ENCODE peak calls at places on chromosomes 5 and 9, in ten cellular contexts. One of them, this sample, is unnamed.

GRCh38 chr5:67581203-67581602 is 384.6 kb upstream of the CD180 start:
- DNase-seq in stimulated activated CD4-positive, alpha-beta T cell treated with anti-CD3 and anti-CD28 coated beads, Interleukin-1b, Interleukin-23, amount 100 ng/mL, for 24 hours: no peak
- DNase-seq in left ventricle myocardium superior: no peak
- DNase-seq in type B pancreatic cell: no peak
- DNase-seq in activated effector memory CD4-positive, alpha-beta T cell treated with anti-CD3 and anti-CD28 coated beads, Interleukin-2, amount 50 U/mL, for 16 hours: no peak
- DNase-seq in uterus: no peak
- DNase-seq in kidney epithelial cell: peak
- DNase-seq in AG08395: peak
- DNase-seq in fibroblast of mammary gland: peak
- DNase-seq in foreskin fibroblast: peak
- DNase-seq in this sample: no peak

GRCh38 chr5:123091258-123091987 is 2.4 kb downstream of the PRDM6 start:
- DNase-seq in AG08395: no peak
- DNase-seq in fibroblast of mammary gland: no peak
- DNase-seq in type B pancreatic cell: no peak
- DNase-seq in stimulated activated CD4-positive, alpha-beta T cell treated with anti-CD3 and anti-CD28 coated beads, Interleukin-1b, Interleukin-23, amount 100 ng/mL, for 24 hours: no peak
- DNase-seq in activated effector memory CD4-positive, alpha-beta T cell treated with anti-CD3 and anti-CD28 coated beads, Interleukin-2, amount 50 U/mL, for 16 hours: no peak
- DNase-seq in left ventricle myocardium superior: no peak
- DNase-seq in foreskin fibroblast: no peak
- DNase-seq in kidney epithelial cell: no peak
- DNase-seq in uterus: no peak
- DNase-seq in this sample: no peak

GRCh38 chr5:41778410-41778809 is 91.8 kb downstream of the OXCT1 start:
- DNase-seq in foreskin fibroblast: no peak
- DNase-seq in type B pancreatic cell: no peak
- DNase-seq in uterus: no peak
- DNase-seq in fibroblast of mammary gland: no peak
- DNase-seq in left ventricle myocardium superior: no peak
- DNase-seq in activated effector memory CD4-positive, alpha-beta T cell treated with anti-CD3 and anti-CD28 coated beads, Interleukin-2, amount 50 U/mL, for 16 hours: no peak
- DNase-seq in kidney epithelial cell: no peak
- DNase-seq in stimulated activated CD4-positive, alpha-beta T cell treated with anti-CD3 and anti-CD28 coated beads, Interleukin-1b, Interleukin-23, amount 100 ng/mL, for 24 hours: no peak
- DNase-seq in AG08395: no peak
- DNase-seq in this sample: no peak

GRCh38 chr5:150215978-150216944 is 26.4 kb downstream of the SLC6A7 start:
- DNase-seq in AG08395: no peak
- DNase-seq in fibroblast of mammary gland: peak
- DNase-seq in type B pancreatic cell: no peak
- DNase-seq in activated effector memory CD4-positive, alpha-beta T cell treated with anti-CD3 and anti-CD28 coated beads, Interleukin-2, amount 50 U/mL, for 16 hours: no peak
- DNase-seq in uterus: no peak
- DNase-seq in stimulated activated CD4-positive, alpha-beta T cell treated with anti-CD3 and anti-CD28 coated beads, Interleukin-1b, Interleukin-23, amount 100 ng/mL, for 24 hours: no peak
- DNase-seq in left ventricle myocardium superior: no peak
- DNase-seq in kidney epithelial cell: no peak
- DNase-seq in foreskin fibroblast: no peak
- DNase-seq in this sample: no peak

GRCh38 chr5:27217160-27217956 is 179.0 kb upstream of the CDH9 start:
- DNase-seq in stimulated activated CD4-positive, alpha-beta T cell treated with anti-CD3 and anti-CD28 coated beads, Interleukin-1b, Interleukin-23, amount 100 ng/mL, for 24 hours: no peak
- DNase-seq in foreskin fibroblast: no peak
- DNase-seq in uterus: no peak
- DNase-seq in AG08395: no peak
- DNase-seq in activated effector memory CD4-positive, alpha-beta T cell treated with anti-CD3 and anti-CD28 coated beads, Interleukin-2, amount 50 U/mL, for 16 hours: no peak
- DNase-seq in kidney epithelial cell: peak
- DNase-seq in fibroblast of mammary gland: no peak
- DNase-seq in left ventricle myocardium superior: no peak
- DNase-seq in type B pancreatic cell: no peak
- DNase-seq in this sample: no peak

GRCh38 chr5:172502969-172503368 is 48.6 kb upstream of the SH3PXD2B start:
- DNase-seq in left ventricle myocardium superior: no peak
- DNase-seq in type B pancreatic cell: peak
- DNase-seq in activated effector memory CD4-positive, alpha-beta T cell treated with anti-CD3 and anti-CD28 coated beads, Interleukin-2, amount 50 U/mL, for 16 hours: peak
- DNase-seq in fibroblast of mammary gland: peak
- DNase-seq in uterus: peak
- DNase-seq in kidney epithelial cell: no peak
- DNase-seq in foreskin fibroblast: no peak
- DNase-seq in stimulated activated CD4-positive, alpha-beta T cell treated with anti-CD3 and anti-CD28 coated beads, Interleukin-1b, Interleukin-23, amount 100 ng/mL, for 24 hours: no peak
- DNase-seq in AG08395: no peak
- DNase-seq in this sample: peak

GRCh38 chr9:136949239-136949816 is 2.7 kb upstream of the LCN12 start:
- DNase-seq in fibroblast of mammary gland: no peak
- DNase-seq in kidney epithelial cell: no peak
- DNase-seq in left ventricle myocardium superior: no peak
- DNase-seq in stimulated activated CD4-positive, alpha-beta T cell treated with anti-CD3 and anti-CD28 coated beads, Interleukin-1b, Interleukin-23, amount 100 ng/mL, for 24 hours: no peak
- DNase-seq in uterus: no peak
- DNase-seq in foreskin fibroblast: no peak
- DNase-seq in activated effector memory CD4-positive, alpha-beta T cell treated with anti-CD3 and anti-CD28 coated beads, Interleukin-2, amount 50 U/mL, for 16 hours: no peak
- DNase-seq in AG08395: no peak
- DNase-seq in type B pancreatic cell: no peak
- DNase-seq in this sample: peak

GRCh38 chr9:121645003-121645402 is 6.4 kb upstream of the DAB2IP start:
- DNase-seq in activated effector memory CD4-positive, alpha-beta T cell treated with anti-CD3 and anti-CD28 coated beads, Interleukin-2, amount 50 U/mL, for 16 hours: no peak
- DNase-seq in foreskin fibroblast: no peak
- DNase-seq in AG08395: no peak
- DNase-seq in stimulated activated CD4-positive, alpha-beta T cell treated with anti-CD3 and anti-CD28 coated beads, Interleukin-1b, Interleukin-23, amount 100 ng/mL, for 24 hours: no peak
- DNase-seq in uterus: no peak
- DNase-seq in fibroblast of mammary gland: no peak
- DNase-seq in type B pancreatic cell: no peak
- DNase-seq in kidney epithelial cell: no peak
- DNase-seq in left ventricle myocardium superior: peak
- DNase-seq in this sample: no peak

GRCh38 chr5:170585278-170585677 is 81.5 kb downstream of the KCNIP1 start:
- DNase-seq in type B pancreatic cell: no peak
- DNase-seq in kidney epithelial cell: no peak
- DNase-seq in activated effector memory CD4-positive, alpha-beta T cell treated with anti-CD3 and anti-CD28 coated beads, Interleukin-2, amount 50 U/mL, for 16 hours: no peak
- DNase-seq in AG08395: no peak
- DNase-seq in uterus: no peak
- DNase-seq in stimulated activated CD4-positive, alpha-beta T cell treated with anti-CD3 and anti-CD28 coated beads, Interleukin-1b, Interleukin-23, amount 100 ng/mL, for 24 hours: no peak
- DNase-seq in foreskin fibroblast: no peak
- DNase-seq in left ventricle myocardium superior: no peak
- DNase-seq in fibroblast of mammary gland: no peak
- DNase-seq in this sample: no peak

GRCh38 chr9:113274474-113275146 is 762 bp downstream of the CDC26 start:
- DNase-seq in kidney epithelial cell: peak
- DNase-seq in left ventricle myocardium superior: no peak
- DNase-seq in fibroblast of mammary gland: peak
- DNase-seq in uterus: no peak
- DNase-seq in stimulated activated CD4-positive, alpha-beta T cell treated with anti-CD3 and anti-CD28 coated beads, Interleukin-1b, Interleukin-23, amount 100 ng/mL, for 24 hours: no peak
- DNase-seq in AG08395: peak
- DNase-seq in activated effector memory CD4-positive, alpha-beta T cell treated with anti-CD3 and anti-CD28 coated beads, Interleukin-2, amount 50 U/mL, for 16 hours: no peak
- DNase-seq in type B pancreatic cell: no peak
- DNase-seq in foreskin fibroblast: peak
- DNase-seq in this sample: no peak

GRCh38 chr9:134698587-134699342 is 57.2 kb downstream of the COL5A1 start:
- DNase-seq in stimulated activated CD4-positive, alpha-beta T cell treated with anti-CD3 and anti-CD28 coated beads, Interleukin-1b, Interleukin-23, amount 100 ng/mL, for 24 hours: no peak
- DNase-seq in activated effector memory CD4-positive, alpha-beta T cell treated with anti-CD3 and anti-CD28 coated beads, Interleukin-2, amount 50 U/mL, for 16 hours: peak
- DNase-seq in AG08395: peak
- DNase-seq in type B pancreatic cell: no peak
- DNase-seq in left ventricle myocardium superior: peak
- DNase-seq in uterus: peak
- DNase-seq in foreskin fibroblast: peak
- DNase-seq in fibroblast of mammary gland: peak
- DNase-seq in kidney epithelial cell: no peak
- DNase-seq in this sample: peak

GRCh38 chr5:164617290-164617689 is 1111.9 kb downstream of the MAT2B start:
- DNase-seq in kidney epithelial cell: no peak
- DNase-seq in activated effector memory CD4-positive, alpha-beta T cell treated with anti-CD3 and anti-CD28 coated beads, Interleukin-2, amount 50 U/mL, for 16 hours: no peak
- DNase-seq in stimulated activated CD4-positive, alpha-beta T cell treated with anti-CD3 and anti-CD28 coated beads, Interleukin-1b, Interleukin-23, amount 100 ng/mL, for 24 hours: no peak
- DNase-seq in AG08395: no peak
- DNase-seq in foreskin fibroblast: no peak
- DNase-seq in uterus: no peak
- DNase-seq in left ventricle myocardium superior: no peak
- DNase-seq in type B pancreatic cell: no peak
- DNase-seq in fibroblast of mammary gland: no peak
- DNase-seq in this sample: no peak

GRCh38 chr5:33324667-33325307 is 116.0 kb upstream of the TARS1 start:
- DNase-seq in fibroblast of mammary gland: no peak
- DNase-seq in kidney epithelial cell: no peak
- DNase-seq in type B pancreatic cell: no peak
- DNase-seq in foreskin fibroblast: no peak
- DNase-seq in stimulated activated CD4-positive, alpha-beta T cell treated with anti-CD3 and anti-CD28 coated beads, Interleukin-1b, Interleukin-23, amount 100 ng/mL, for 24 hours: no peak
- DNase-seq in AG08395: no peak
- DNase-seq in left ventricle myocardium superior: no peak
- DNase-seq in activated effector memory CD4-positive, alpha-beta T cell treated with anti-CD3 and anti-CD28 coated beads, Interleukin-2, amount 50 U/mL, for 16 hours: no peak
- DNase-seq in uterus: no peak
- DNase-seq in this sample: no peak

GRCh38 chr5:81234299-81234698 is 1.2 kb downstream of the CKMT2 start:
- DNase-seq in uterus: no peak
- DNase-seq in left ventricle myocardium superior: peak
- DNase-seq in foreskin fibroblast: no peak
- DNase-seq in kidney epithelial cell: no peak
- DNase-seq in type B pancreatic cell: no peak
- DNase-seq in activated effector memory CD4-positive, alpha-beta T cell treated with anti-CD3 and anti-CD28 coated beads, Interleukin-2, amount 50 U/mL, for 16 hours: no peak
- DNase-seq in AG08395: no peak
- DNase-seq in fibroblast of mammary gland: no peak
- DNase-seq in stimulated activated CD4-positive, alpha-beta T cell treated with anti-CD3 and anti-CD28 coated beads, Interleukin-1b, Interleukin-23, amount 100 ng/mL, for 24 hours: no peak
- DNase-seq in this sample: no peak

GRCh38 chr5:158464383-158464782 is 605.4 kb upstream of the CLINT1 start:
- DNase-seq in foreskin fibroblast: no peak
- DNase-seq in uterus: peak
- DNase-seq in activated effector memory CD4-positive, alpha-beta T cell treated with anti-CD3 and anti-CD28 coated beads, Interleukin-2, amount 50 U/mL, for 16 hours: no peak
- DNase-seq in kidney epithelial cell: no peak
- DNase-seq in stimulated activated CD4-positive, alpha-beta T cell treated with anti-CD3 and anti-CD28 coated beads, Interleukin-1b, Interleukin-23, amount 100 ng/mL, for 24 hours: no peak
- DNase-seq in fibroblast of mammary gland: no peak
- DNase-seq in AG08395: no peak
- DNase-seq in left ventricle myocardium superior: no peak
- DNase-seq in type B pancreatic cell: no peak
- DNase-seq in this sample: no peak

GRCh38 chr5:39671421-39672110 is 246.8 kb upstream of the DAB2 start:
- DNase-seq in left ventricle myocardium superior: no peak
- DNase-seq in type B pancreatic cell: no peak
- DNase-seq in foreskin fibroblast: no peak
- DNase-seq in activated effector memory CD4-positive, alpha-beta T cell treated with anti-CD3 and anti-CD28 coated beads, Interleukin-2, amount 50 U/mL, for 16 hours: no peak
- DNase-seq in fibroblast of mammary gland: no peak
- DNase-seq in stimulated activated CD4-positive, alpha-beta T cell treated with anti-CD3 and anti-CD28 coated beads, Interleukin-1b, Interleukin-23, amount 100 ng/mL, for 24 hours: no peak
- DNase-seq in AG08395: no peak
- DNase-seq in uterus: no peak
- DNase-seq in kidney epithelial cell: no peak
- DNase-seq in this sample: no peak

GRCh38 chr9:133738039-133738805 is at the start of gene SARDH:
- DNase-seq in stimulated activated CD4-positive, alpha-beta T cell treated with anti-CD3 and anti-CD28 coated beads, Interleukin-1b, Interleukin-23, amount 100 ng/mL, for 24 hours: no peak
- DNase-seq in activated effector memory CD4-positive, alpha-beta T cell treated with anti-CD3 and anti-CD28 coated beads, Interleukin-2, amount 50 U/mL, for 16 hours: peak
- DNase-seq in foreskin fibroblast: peak
- DNase-seq in kidney epithelial cell: no peak
- DNase-seq in left ventricle myocardium superior: peak
- DNase-seq in AG08395: peak
- DNase-seq in uterus: peak
- DNase-seq in type B pancreatic cell: peak
- DNase-seq in fibroblast of mammary gland: peak
- DNase-seq in this sample: peak

GRCh38 chr9:32716955-32717354 is 66.4 kb upstream of the TMEM215 start:
- DNase-seq in kidney epithelial cell: no peak
- DNase-seq in stimulated activated CD4-positive, alpha-beta T cell treated with anti-CD3 and anti-CD28 coated beads, Interleukin-1b, Interleukin-23, amount 100 ng/mL, for 24 hours: no peak
- DNase-seq in foreskin fibroblast: no peak
- DNase-seq in uterus: no peak
- DNase-seq in left ventricle myocardium superior: no peak
- DNase-seq in fibroblast of mammary gland: no peak
- DNase-seq in AG08395: no peak
- DNase-seq in type B pancreatic cell: no peak
- DNase-seq in activated effector memory CD4-positive, alpha-beta T cell treated with anti-CD3 and anti-CD28 coated beads, Interleukin-2, amount 50 U/mL, for 16 hours: no peak
- DNase-seq in this sample: no peak

GRCh38 chr5:149114403-149115312 is 26.6 kb upstream of the ABLIM3 start:
- DNase-seq in left ventricle myocardium superior: no peak
- DNase-seq in uterus: peak
- DNase-seq in AG08395: peak
- DNase-seq in foreskin fibroblast: peak
- DNase-seq in activated effector memory CD4-positive, alpha-beta T cell treated with anti-CD3 and anti-CD28 coated beads, Interleukin-2, amount 50 U/mL, for 16 hours: peak
- DNase-seq in type B pancreatic cell: no peak
- DNase-seq in kidney epithelial cell: no peak
- DNase-seq in stimulated activated CD4-positive, alpha-beta T cell treated with anti-CD3 and anti-CD28 coated beads, Interleukin-1b, Interleukin-23, amount 100 ng/mL, for 24 hours: no peak
- DNase-seq in fibroblast of mammary gland: peak
- DNase-seq in this sample: no peak

GRCh38 chr9:20441166-20441565 is 181.1 kb downstream of the MLLT3 start:
- DNase-seq in AG08395: no peak
- DNase-seq in kidney epithelial cell: no peak
- DNase-seq in uterus: no peak
- DNase-seq in type B pancreatic cell: no peak
- DNase-seq in stimulated activated CD4-positive, alpha-beta T cell treated with anti-CD3 and anti-CD28 coated beads, Interleukin-1b, Interleukin-23, amount 100 ng/mL, for 24 hours: no peak
- DNase-seq in left ventricle myocardium superior: no peak
- DNase-seq in fibroblast of mammary gland: no peak
- DNase-seq in activated effector memory CD4-positive, alpha-beta T cell treated with anti-CD3 and anti-CD28 coated beads, Interleukin-2, amount 50 U/mL, for 16 hours: no peak
- DNase-seq in foreskin fibroblast: no peak
- DNase-seq in this sample: no peak

GRCh38 chr5:150623152-150623877 is 17.1 kb upstream of the SYNPO start:
- DNase-seq in stimulated activated CD4-positive, alpha-beta T cell treated with anti-CD3 and anti-CD28 coated beads, Interleukin-1b, Interleukin-23, amount 100 ng/mL, for 24 hours: no peak
- DNase-seq in left ventricle myocardium superior: no peak
- DNase-seq in activated effector memory CD4-positive, alpha-beta T cell treated with anti-CD3 and anti-CD28 coated beads, Interleukin-2, amount 50 U/mL, for 16 hours: no peak
- DNase-seq in fibroblast of mammary gland: no peak
- DNase-seq in type B pancreatic cell: no peak
- DNase-seq in foreskin fibroblast: no peak
- DNase-seq in AG08395: no peak
- DNase-seq in uterus: no peak
- DNase-seq in kidney epithelial cell: no peak
- DNase-seq in this sample: no peak

GRCh38 chr9:17121264-17121663 is 13.6 kb upstream of the CNTLN start:
- DNase-seq in uterus: no peak
- DNase-seq in type B pancreatic cell: no peak
- DNase-seq in activated effector memory CD4-positive, alpha-beta T cell treated with anti-CD3 and anti-CD28 coated beads, Interleukin-2, amount 50 U/mL, for 16 hours: no peak
- DNase-seq in AG08395: no peak
- DNase-seq in foreskin fibroblast: no peak
- DNase-seq in left ventricle myocardium superior: no peak
- DNase-seq in stimulated activated CD4-positive, alpha-beta T cell treated with anti-CD3 and anti-CD28 coated beads, Interleukin-1b, Interleukin-23, amount 100 ng/mL, for 24 hours: no peak
- DNase-seq in fibroblast of mammary gland: no peak
- DNase-seq in kidney epithelial cell: no peak
- DNase-seq in this sample: no peak

GRCh38 chr5:1884638-1885475 is 2.1 kb upstream of the IRX4 start:
- DNase-seq in stimulated activated CD4-positive, alpha-beta T cell treated with anti-CD3 and anti-CD28 coated beads, Interleukin-1b, Interleukin-23, amount 100 ng/mL, for 24 hours: no peak
- DNase-seq in AG08395: no peak
- DNase-seq in left ventricle myocardium superior: peak
- DNase-seq in fibroblast of mammary gland: no peak
- DNase-seq in kidney epithelial cell: no peak
- DNase-seq in uterus: no peak
- DNase-seq in foreskin fibroblast: no peak
- DNase-seq in type B pancreatic cell: no peak
- DNase-seq in activated effector memory CD4-positive, alpha-beta T cell treated with anti-CD3 and anti-CD28 coated beads, Interleukin-2, amount 50 U/mL, for 16 hours: no peak
- DNase-seq in this sample: no peak

GRCh38 chr5:10678236-10678635 is 82.8 kb downstream of the DAP start:
- DNase-seq in stimulated activated CD4-positive, alpha-beta T cell treated with anti-CD3 and anti-CD28 coated beads, Interleukin-1b, Interleukin-23, amount 100 ng/mL, for 24 hours: no peak
- DNase-seq in activated effector memory CD4-positive, alpha-beta T cell treated with anti-CD3 and anti-CD28 coated beads, Interleukin-2, amount 50 U/mL, for 16 hours: no peak
- DNase-seq in kidney epithelial cell: no peak
- DNase-seq in fibroblast of mammary gland: no peak
- DNase-seq in AG08395: peak
- DNase-seq in uterus: no peak
- DNase-seq in left ventricle myocardium superior: no peak
- DNase-seq in type B pancreatic cell: no peak
- DNase-seq in foreskin fibroblast: no peak
- DNase-seq in this sample: no peak

GRCh38 chr9:135100241-135101067 is 13.0 kb downstream of the OLFM1 start:
- DNase-seq in kidney epithelial cell: no peak
- DNase-seq in foreskin fibroblast: no peak
- DNase-seq in activated effector memory CD4-positive, alpha-beta T cell treated with anti-CD3 and anti-CD28 coated beads, Interleukin-2, amount 50 U/mL, for 16 hours: no peak
- DNase-seq in AG08395: no peak
- DNase-seq in type B pancreatic cell: no peak
- DNase-seq in uterus: no peak
- DNase-seq in stimulated activated CD4-positive, alpha-beta T cell treated with anti-CD3 and anti-CD28 coated beads, Interleukin-1b, Interleukin-23, amount 100 ng/mL, for 24 hours: no peak
- DNase-seq in left ventricle myocardium superior: no peak
- DNase-seq in fibroblast of mammary gland: no peak
- DNase-seq in this sample: no peak

GRCh38 chr5:6399978-6400910 is 21.9 kb upstream of the MED10 start:
- DNase-seq in foreskin fibroblast: peak
- DNase-seq in kidney epithelial cell: peak
- DNase-seq in activated effector memory CD4-positive, alpha-beta T cell treated with anti-CD3 and anti-CD28 coated beads, Interleukin-2, amount 50 U/mL, for 16 hours: peak
- DNase-seq in uterus: no peak
- DNase-seq in left ventricle myocardium superior: no peak
- DNase-seq in type B pancreatic cell: peak
- DNase-seq in fibroblast of mammary gland: peak
- DNase-seq in AG08395: peak
- DNase-seq in stimulated activated CD4-positive, alpha-beta T cell treated with anti-CD3 and anti-CD28 coated beads, Interleukin-1b, Interleukin-23, amount 100 ng/mL, for 24 hours: no peak
- DNase-seq in this sample: no peak

GRCh38 chr5:91136271-91136670 is 246.8 kb downstream of the ARRDC3 start:
- DNase-seq in type B pancreatic cell: no peak
- DNase-seq in left ventricle myocardium superior: no peak
- DNase-seq in AG08395: no peak
- DNase-seq in kidney epithelial cell: peak
- DNase-seq in stimulated activated CD4-positive, alpha-beta T cell treated with anti-CD3 and anti-CD28 coated beads, Interleukin-1b, Interleukin-23, amount 100 ng/mL, for 24 hours: no peak
- DNase-seq in fibroblast of mammary gland: no peak
- DNase-seq in foreskin fibroblast: no peak
- DNase-seq in activated effector memory CD4-positive, alpha-beta T cell treated with anti-CD3 and anti-CD28 coated beads, Interleukin-2, amount 50 U/mL, for 16 hours: no peak
- DNase-seq in uterus: no peak
- DNase-seq in this sample: no peak